ENCODE peak calls at places on chromosome 22, in six cellular contexts. One of them, this sample, is unnamed. For H3K36me3, the result is how much of the 10 kb centered on the place peaks cover.

GRCh38 chr22:31160328-31160978 is 471 bp downstream of the RNF185 start:
- DNase-seq in brain microvascular endothelial cell: no peak
- DNase-seq in neural progenitor cell: no peak
- DNase-seq in right lobe of liver: no peak
- DNase-seq in uterus: no peak
- DNase-seq in heart left ventricle: no peak
- DNase-seq in this sample: no peak

GRCh38 chr22:10778296-10778814 is 4749.6 kb upstream of the OR11H1 start:
- DNase-seq in uterus: no peak
- DNase-seq in right lobe of liver: no peak
- DNase-seq in brain microvascular endothelial cell: no peak
- DNase-seq in neural progenitor cell: no peak
- DNase-seq in heart left ventricle: no peak
- DNase-seq in this sample: no peak

GRCh38 chr22:32050678-32051515 is 7.8 kb downstream of the SLC5A1 start:
- DNase-seq in heart left ventricle: no peak
- DNase-seq in uterus: no peak
- DNase-seq in brain microvascular endothelial cell: peak
- DNase-seq in right lobe of liver: no peak
- DNase-seq in neural progenitor cell: no peak
- DNase-seq in this sample: no peak

GRCh38 chr22:19800761-19801244 is 40.2 kb downstream of the TBX1 start:
- DNase-seq in uterus: no peak
- DNase-seq in right lobe of liver: peak
- DNase-seq in brain microvascular endothelial cell: peak
- DNase-seq in neural progenitor cell: peak
- DNase-seq in heart left ventricle: no peak
- DNase-seq in this sample: peak

GRCh38 chr22:39622881-39623367 is 52.4 kb downstream of the CACNA1I start:
- DNase-seq in heart left ventricle: peak
- DNase-seq in brain microvascular endothelial cell: peak
- DNase-seq in uterus: no peak
- DNase-seq in right lobe of liver: no peak
- DNase-seq in neural progenitor cell: peak
- DNase-seq in this sample: peak

GRCh38 chr22:30143265-30143664 is 63.0 kb downstream of the HORMAD2 start:
- DNase-seq in neural progenitor cell: no peak
- DNase-seq in uterus: no peak
- DNase-seq in brain microvascular endothelial cell: no peak
- DNase-seq in right lobe of liver: no peak
- DNase-seq in heart left ventricle: no peak
- DNase-seq in this sample: no peak

GRCh38 chr22:39300198-39300830 is 19.1 kb downstream of the RPL3 start:
- DNase-seq in uterus: no peak
- DNase-seq in brain microvascular endothelial cell: no peak
- DNase-seq in neural progenitor cell: no peak
- DNase-seq in right lobe of liver: no peak
- DNase-seq in heart left ventricle: peak
- DNase-seq in this sample: peak

GRCh38 chr22:20899827-20900423 is 17.3 kb upstream of the CRKL start:
- DNase-seq in neural progenitor cell: no peak
- DNase-seq in heart left ventricle: no peak
- DNase-seq in right lobe of liver: no peak
- DNase-seq in brain microvascular endothelial cell: no peak
- DNase-seq in uterus: no peak
- DNase-seq in this sample: no peak

GRCh38 chr22:17706451-17706900 is 67.8 kb downstream of the BID start:
- DNase-seq in neural progenitor cell: no peak
- DNase-seq in right lobe of liver: no peak
- DNase-seq in brain microvascular endothelial cell: peak
- DNase-seq in heart left ventricle: peak
- DNase-seq in uterus: peak
- DNase-seq in this sample: no peak

GRCh38 chr22:44325718-44326548 is 13.2 kb upstream of the SHISAL1 start:
- DNase-seq in neural progenitor cell: peak
- DNase-seq in brain microvascular endothelial cell: no peak
- DNase-seq in uterus: no peak
- DNase-seq in right lobe of liver: no peak
- DNase-seq in heart left ventricle: no peak
- DNase-seq in this sample: no peak

GRCh38 chr22:44522526-44523170 is 24.6 kb upstream of the RTL6 start:
- DNase-seq in right lobe of liver: no peak
- DNase-seq in uterus: no peak
- DNase-seq in brain microvascular endothelial cell: no peak
- DNase-seq in heart left ventricle: no peak
- DNase-seq in neural progenitor cell: no peak
- DNase-seq in this sample: no peak

GRCh38 chr22:16965083-16965482 is 42.9 kb downstream of the GAB4 start:
- DNase-seq in right lobe of liver: no peak
- DNase-seq in brain microvascular endothelial cell: no peak
- DNase-seq in heart left ventricle: no peak
- DNase-seq in neural progenitor cell: no peak
- DNase-seq in uterus: no peak
- DNase-seq in this sample: no peak

GRCh38 chr22:27148886-27149470 is 491.6 kb downstream of the MIAT start:
- DNase-seq in brain microvascular endothelial cell: no peak
- DNase-seq in right lobe of liver: no peak
- DNase-seq in uterus: no peak
- DNase-seq in heart left ventricle: no peak
- DNase-seq in neural progenitor cell: no peak
- DNase-seq in this sample: no peak

GRCh38 chr22:44783091-44783490 is 30.7 kb downstream of the ARHGAP8 start:
- DNase-seq in neural progenitor cell: no peak
- DNase-seq in heart left ventricle: no peak
- DNase-seq in right lobe of liver: no peak
- DNase-seq in uterus: no peak
- DNase-seq in brain microvascular endothelial cell: no peak
- DNase-seq in this sample: no peak

GRCh38 chr22:32649515-32650200 is 151.8 kb upstream of the TIMP3 start:
- DNase-seq in neural progenitor cell: no peak
- DNase-seq in brain microvascular endothelial cell: peak
- DNase-seq in heart left ventricle: no peak
- DNase-seq in right lobe of liver: no peak
- DNase-seq in uterus: peak
- DNase-seq in this sample: no peak

GRCh38 chr22:44586337-44586990 is 88.4 kb upstream of the RTL6 start:
- DNase-seq in uterus: no peak
- DNase-seq in neural progenitor cell: no peak
- DNase-seq in heart left ventricle: no peak
- DNase-seq in brain microvascular endothelial cell: no peak
- DNase-seq in right lobe of liver: no peak
- DNase-seq in this sample: no peak

GRCh38 chr22:49954991-49955580 is 5.5 kb upstream of the PIM3 start:
- DNase-seq in right lobe of liver: peak
- DNase-seq in neural progenitor cell: no peak
- DNase-seq in uterus: no peak
- DNase-seq in brain microvascular endothelial cell: no peak
- DNase-seq in heart left ventricle: no peak
- DNase-seq in this sample: peak

GRCh38 chr22:29302681-29303465 is 3.6 kb upstream of the GAS2L1 start:
- DNase-seq in heart left ventricle: no peak
- DNase-seq in uterus: no peak
- DNase-seq in right lobe of liver: peak
- DNase-seq in brain microvascular endothelial cell: no peak
- DNase-seq in neural progenitor cell: no peak
- DNase-seq in this sample: no peak

GRCh38 chr22:47089796-47090460 is 327.5 kb downstream of the TBC1D22A start:
- DNase-seq in brain microvascular endothelial cell: no peak
- DNase-seq in uterus: no peak
- DNase-seq in neural progenitor cell: no peak
- DNase-seq in heart left ventricle: no peak
- DNase-seq in right lobe of liver: no peak
- DNase-seq in this sample: no peak

GRCh38 chr22:46592390-46592872 is 27.8 kb upstream of the GRAMD4 start:
- DNase-seq in heart left ventricle: peak
- DNase-seq in uterus: no peak
- DNase-seq in brain microvascular endothelial cell: peak
- DNase-seq in right lobe of liver: no peak
- DNase-seq in neural progenitor cell: peak
- DNase-seq in this sample: peak

GRCh38 chr22:44045171-44045570 is 21.1 kb downstream of the PARVB start:
- DNase-seq in brain microvascular endothelial cell: no peak
- DNase-seq in neural progenitor cell: no peak
- DNase-seq in right lobe of liver: no peak
- DNase-seq in uterus: no peak
- DNase-seq in heart left ventricle: no peak
- DNase-seq in this sample: no peak

GRCh38 chr22:47587361-47587760 is 824.9 kb downstream of the TBC1D22A start:
- DNase-seq in neural progenitor cell: no peak
- DNase-seq in heart left ventricle: no peak
- DNase-seq in uterus: no peak
- DNase-seq in right lobe of liver: peak
- DNase-seq in brain microvascular endothelial cell: no peak
- DNase-seq in this sample: no peak

GRCh38 chr22:43263645-43264514 is 76.9 kb upstream of the TTLL12 start:
- DNase-seq in heart left ventricle: peak
- DNase-seq in neural progenitor cell: no peak
- DNase-seq in uterus: peak
- DNase-seq in brain microvascular endothelial cell: peak
- DNase-seq in right lobe of liver: peak
- DNase-seq in this sample: no peak

GRCh38 chr22:46086577-46087335 is 63.6 kb upstream of the PPARA start:
- DNase-seq in uterus: peak
- DNase-seq in brain microvascular endothelial cell: no peak
- DNase-seq in neural progenitor cell: no peak
- DNase-seq in heart left ventricle: no peak
- DNase-seq in right lobe of liver: peak
- DNase-seq in this sample: peak

GRCh38 chr22:29718949-29719893 is 582 bp upstream of the CABP7 start:
- DNase-seq in neural progenitor cell: no peak
- DNase-seq in heart left ventricle: no peak
- DNase-seq in brain microvascular endothelial cell: no peak
- DNase-seq in uterus: no peak
- DNase-seq in right lobe of liver: no peak
- DNase-seq in this sample: no peak

DNA sequence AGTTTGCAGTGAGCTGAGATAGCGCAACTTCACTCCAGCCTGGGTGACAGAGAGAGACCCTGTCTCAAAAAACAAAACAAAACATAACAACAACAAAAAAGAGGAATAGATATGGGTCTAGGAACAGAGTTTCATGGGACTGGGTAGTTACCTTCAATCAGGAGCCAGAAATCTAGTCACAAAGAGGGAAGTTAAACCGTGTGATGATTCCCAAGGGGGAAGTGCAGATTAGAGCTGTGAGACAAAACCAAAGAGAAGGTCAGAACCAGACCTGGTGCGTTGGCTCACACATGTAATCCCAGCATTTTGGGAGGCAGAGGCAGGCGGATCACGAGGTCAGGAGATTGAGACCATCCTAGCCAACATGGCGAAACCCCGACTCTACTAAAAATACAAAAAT is 42.1 kb upstream of the LARGE1 start:
- DNase-seq in brain microvascular endothelial cell: no peak
- DNase-seq in uterus: no peak
- DNase-seq in heart left ventricle: no peak
- DNase-seq in right lobe of liver: no peak
- DNase-seq in neural progenitor cell: no peak
- DNase-seq in this sample: no peak
- H3K36me3 ChIP-seq in brain microvascular endothelial cell: under half
- H3K36me3 ChIP-seq in uterus: under half
- H3K36me3 ChIP-seq in heart left ventricle: under half
- H3K36me3 ChIP-seq in right lobe of liver: under half
- H3K36me3 ChIP-seq in neural progenitor cell: under half
- H3K36me3 ChIP-seq in this sample: under half

DNA sequence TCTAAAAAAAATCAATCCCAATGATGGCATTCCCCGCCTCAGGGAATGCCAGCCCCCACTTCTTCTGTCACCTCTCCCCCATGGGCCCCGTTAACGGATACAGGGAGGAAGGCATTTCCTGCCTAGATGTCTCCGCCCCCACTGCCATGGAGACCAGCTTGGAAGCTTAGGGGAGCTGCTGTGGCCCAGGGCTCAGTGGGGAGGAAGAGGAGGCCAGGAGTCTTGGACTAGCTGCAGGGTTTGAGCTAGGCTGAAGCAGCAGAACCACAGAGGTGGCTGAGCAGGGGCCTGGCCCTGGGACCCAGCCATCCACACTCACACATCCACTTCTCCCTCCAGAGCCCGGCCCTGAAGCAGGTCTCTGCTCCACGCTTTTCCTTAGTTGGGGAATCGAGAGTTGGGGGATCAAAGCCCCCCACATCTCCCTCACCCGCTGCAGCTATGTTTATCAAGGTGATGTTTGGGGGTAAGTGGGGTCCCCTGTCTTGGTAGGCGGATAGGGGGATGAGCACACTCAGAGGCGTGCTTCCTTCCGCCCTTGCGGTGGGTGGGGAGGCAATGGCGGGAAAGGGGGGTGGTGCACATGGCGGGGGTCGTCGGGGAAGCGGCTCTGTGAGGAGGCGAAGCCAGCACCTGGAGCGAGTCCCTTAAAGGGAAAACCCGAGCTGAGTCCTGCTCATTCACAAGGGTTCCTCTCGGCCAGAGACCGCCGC is at the start of gene C22orf15:
- DNase-seq in neural progenitor cell: peak
- DNase-seq in brain microvascular endothelial cell: no peak
- DNase-seq in right lobe of liver: no peak
- DNase-seq in heart left ventricle: no peak
- DNase-seq in uterus: no peak
- DNase-seq in this sample: no peak
- H3K4me3 ChIP-seq in neural progenitor cell: no peak
- H3K4me3 ChIP-seq in brain microvascular endothelial cell: no peak
- H3K4me3 ChIP-seq in right lobe of liver: no peak
- H3K4me3 ChIP-seq in heart left ventricle: no peak
- H3K4me3 ChIP-seq in uterus: no peak
- H3K4me3 ChIP-seq in this sample: peak

DNA sequence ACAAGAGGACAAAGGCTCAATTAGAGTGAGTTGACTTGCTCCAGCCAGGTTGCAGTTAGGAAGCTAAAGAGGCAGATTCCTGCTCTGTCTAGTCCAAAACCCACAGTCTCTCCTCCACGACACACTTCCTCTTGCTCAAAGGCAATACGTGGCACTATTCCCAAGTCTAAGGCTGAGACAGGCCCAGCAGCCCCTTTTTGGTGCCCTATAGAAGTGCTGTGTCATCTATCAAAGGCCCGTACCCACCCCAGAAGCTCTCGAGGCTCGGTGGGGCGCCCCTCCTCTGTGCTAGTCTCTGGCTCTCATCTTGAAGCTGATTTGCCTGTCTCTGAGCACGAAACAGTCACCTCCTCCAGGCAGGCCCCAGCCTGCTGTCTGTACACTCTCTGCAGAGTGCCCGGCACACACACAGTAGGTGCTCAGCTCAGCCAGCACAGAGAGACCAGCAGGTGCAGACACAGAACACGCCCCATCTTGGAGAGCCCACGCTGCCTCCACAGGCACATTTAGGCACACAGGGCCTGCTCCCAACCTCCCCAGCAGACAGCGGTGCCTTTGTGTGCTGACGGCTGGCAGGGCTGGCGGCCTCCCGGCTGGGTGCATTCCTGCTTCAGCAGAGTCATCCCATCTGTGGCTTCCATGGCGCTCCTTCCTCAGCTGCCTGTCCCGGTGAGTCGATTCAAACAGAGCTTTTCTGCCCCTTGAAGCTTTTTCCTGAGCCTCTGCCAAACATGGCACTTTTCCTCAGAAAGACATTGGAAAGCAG is 52.7 kb downstream of the MYH9 start:
- DNase-seq in uterus: no peak
- DNase-seq in neural progenitor cell: peak
- DNase-seq in heart left ventricle: peak
- DNase-seq in brain microvascular endothelial cell: no peak
- DNase-seq in right lobe of liver: no peak
- DNase-seq in this sample: no peak
- H3K36me3 ChIP-seq in uterus: under half
- H3K36me3 ChIP-seq in neural progenitor cell: under half
- H3K36me3 ChIP-seq in heart left ventricle: under half
- H3K36me3 ChIP-seq in brain microvascular endothelial cell: half or more
- H3K36me3 ChIP-seq in right lobe of liver: under half
- H3K36me3 ChIP-seq in this sample: under half

GRCh38 chr22:34781676-34782075 is 284.3 kb upstream of the ISX start:
- DNase-seq in uterus: no peak
- DNase-seq in right lobe of liver: no peak
- DNase-seq in neural progenitor cell: no peak
- DNase-seq in heart left ventricle: no peak
- DNase-seq in brain microvascular endothelial cell: no peak
- DNase-seq in this sample: no peak
- H3K4me3 ChIP-seq in uterus: no peak
- H3K4me3 ChIP-seq in right lobe of liver: no peak
- H3K4me3 ChIP-seq in neural progenitor cell: no peak
- H3K4me3 ChIP-seq in heart left ventricle: no peak
- H3K4me3 ChIP-seq in brain microvascular endothelial cell: no peak
- H3K4me3 ChIP-seq in this sample: no peak

This sample was measured in left lung.